ENCODE peak calls at places on chromosomes 12 and 14, in four cellular contexts. D is right cardiac atrium, Z is adrenal gland, P is small intestine. N is an unnamed sample.

GRCh38 chr12:32559434-32559833 is 119.7 kb upstream of the DNM1L start:
- DNase-seq in D (no peak), Z (no peak), P (no peak), N (no peak)

GRCh38 chr14:63632932-63633514 is 8.6 kb downstream of the WDR89 start:
- DNase-seq in D (no peak), Z (no peak), P (peak), N (no peak)

GRCh38 chr12:77572371-77572770 is 258.3 kb upstream of the NAV3 start:
- DNase-seq in D (peak), Z (no peak), P (no peak), N (no peak)

GRCh38 chr12:118853634-118854033 is 127.7 kb upstream of the SRRM4 start:
- DNase-seq in D (no peak), Z (no peak), P (no peak), N (no peak)

GRCh38 chr12:76921891-76922664 is 43.3 kb upstream of the CSRP2 start:
- DNase-seq in D (no peak), Z (no peak), P (no peak), N (no peak)

GRCh38 chr12:19988918-19989317 is 379.4 kb upstream of the PDE3A start:
- DNase-seq in D (no peak), Z (no peak), P (no peak), N (no peak)

GRCh38 chr12:132275110-132275531 is 54.3 kb downstream of the GALNT9 start:
- DNase-seq in D (peak), Z (no peak), P (peak), N (no peak)

GRCh38 chr14:66804141-66804540 is 296.2 kb downstream of the GPHN start:
- DNase-seq in D (no peak), Z (no peak), P (no peak), N (no peak)

GRCh38 chr12:10722905-10723866 is at the start of gene YBX3:
- DNase-seq in D (peak), Z (peak), P (peak), N (peak)

GRCh38 chr12:118164798-118165486 is 29.0 kb downstream of the PEBP1 start:
- DNase-seq in D (no peak), Z (peak), P (peak), N (no peak)

GRCh38 chr12:110670161-110670701 is 18.7 kb downstream of the HVCN1 start:
- DNase-seq in D (no peak), Z (no peak), P (no peak), N (no peak)

GRCh38 chr14:89408907-89409675 is 7.9 kb downstream of the FOXN3 start:
- DNase-seq in D (peak), Z (peak), P (no peak), N (no peak)

GRCh38 chr12:125064492-125064891 is 743 bp upstream of the AACS start:
- DNase-seq in D (no peak), Z (no peak), P (no peak), N (no peak)

GRCh38 chr14:91417134-91417982 is at the start of gene CCDC88C:
- DNase-seq in D (peak), Z (peak), P (peak), N (peak)

GRCh38 chr14:21049263-21049662 is 7.1 kb downstream of the RNASE7 start:
- DNase-seq in D (no peak), Z (no peak), P (no peak), N (no peak)

GRCh38 chr14:99538275-99538674 is 57.1 kb downstream of the CCNK start:
- DNase-seq in D (no peak), Z (peak), P (no peak), N (no peak)

GRCh38 chr12:39873065-39873464 is 232.8 kb downstream of the SLC2A13 start:
- DNase-seq in D (no peak), Z (no peak), P (no peak), N (no peak)

GRCh38 chr12:48681416-48681737 is 661 bp downstream of the KANSL2 start:
- DNase-seq in D (no peak), Z (no peak), P (no peak), N (no peak)

GRCh38 chr12:15520844-15521243 is 198.5 kb downstream of the PTPRO start:
- DNase-seq in D (no peak), Z (no peak), P (no peak), N (no peak)

GRCh38 chr12:3901116-3901515 is 27.9 kb upstream of the PARP11 start:
- DNase-seq in D (no peak), Z (no peak), P (no peak), N (no peak)

GRCh38 chr14:65832431-65833253 is 420.1 kb downstream of the FUT8 start:
- DNase-seq in D (no peak), Z (no peak), P (no peak), N (no peak)

GRCh38 chr14:35050652-35051051 is 4.6 kb downstream of the FAM177A1 start:
- DNase-seq in D (no peak), Z (peak), P (no peak), N (peak)

GRCh38 chr12:127284021-127284420 is 982.9 kb upstream of the TMEM132C start:
- DNase-seq in D (no peak), Z (no peak), P (no peak), N (no peak)

GRCh38 chr12:12791756-12792346 is 6.4 kb downstream of the APOLD1 start:
- DNase-seq in D (peak), Z (peak), P (no peak), N (no peak)

GRCh38 chr14:87131879-87132278 is 861.1 kb downstream of the GALC start:
- DNase-seq in D (no peak), Z (no peak), P (no peak), N (no peak)

GRCh38 chr12:42426733-42427132 is 100.8 kb downstream of the PPHLN1 start:
- DNase-seq in D (peak), Z (no peak), P (no peak), N (no peak)

GRCh38 chr12:89080797-89081470 is 271.4 kb downstream of the DUSP6 start:
- DNase-seq in D (no peak), Z (no peak), P (no peak), N (no peak)

GRCh38 chr14:28308727-28309126 is 457.9 kb upstream of the FOXG1 start:
- DNase-seq in D (no peak), Z (no peak), P (no peak), N (no peak)

GRCh38 chr14:92884410-92884809 is 38.5 kb upstream of the CHGA start:
- DNase-seq in D (no peak), Z (no peak), P (no peak), N (no peak)

GRCh38 chr14:92886337-92886736 is 36.6 kb upstream of the CHGA start:
- DNase-seq in D (no peak), Z (no peak), P (no peak), N (no peak)

GRCh38 chr14:92887157-92887556 is 35.8 kb upstream of the CHGA start:
- DNase-seq in D (no peak), Z (no peak), P (no peak), N (no peak)

GRCh38 chr14:92883066-92883465 is 39.9 kb upstream of the CHGA start:
- DNase-seq in D (no peak), Z (no peak), P (no peak), N (no peak)

GRCh38 chr14:92885279-92886061 is 37.5 kb upstream of the CHGA start:
- DNase-seq in D (no peak), Z (no peak), P (no peak), N (no peak)
- H3K4me3 ChIP-seq in D (no peak), Z (no peak), P (no peak), N (no peak)

GRCh38 chr14:93056840-93057585 is 58.7 kb downstream of the ITPK1 start:
- DNase-seq in D (peak), Z (peak), P (peak), N (no peak)
- H3K27ac ChIP-seq in D (peak), Z (no peak), P (peak), N (peak)

GRCh38 chr14:101840649-101841365 is 79.3 kb downstream of the PPP2R5C start:
- DNase-seq in D (no peak), Z (no peak), P (no peak), N (no peak)
- H3K4me3 ChIP-seq in D (no peak), Z (no peak), P (no peak), N (no peak)

DNA sequence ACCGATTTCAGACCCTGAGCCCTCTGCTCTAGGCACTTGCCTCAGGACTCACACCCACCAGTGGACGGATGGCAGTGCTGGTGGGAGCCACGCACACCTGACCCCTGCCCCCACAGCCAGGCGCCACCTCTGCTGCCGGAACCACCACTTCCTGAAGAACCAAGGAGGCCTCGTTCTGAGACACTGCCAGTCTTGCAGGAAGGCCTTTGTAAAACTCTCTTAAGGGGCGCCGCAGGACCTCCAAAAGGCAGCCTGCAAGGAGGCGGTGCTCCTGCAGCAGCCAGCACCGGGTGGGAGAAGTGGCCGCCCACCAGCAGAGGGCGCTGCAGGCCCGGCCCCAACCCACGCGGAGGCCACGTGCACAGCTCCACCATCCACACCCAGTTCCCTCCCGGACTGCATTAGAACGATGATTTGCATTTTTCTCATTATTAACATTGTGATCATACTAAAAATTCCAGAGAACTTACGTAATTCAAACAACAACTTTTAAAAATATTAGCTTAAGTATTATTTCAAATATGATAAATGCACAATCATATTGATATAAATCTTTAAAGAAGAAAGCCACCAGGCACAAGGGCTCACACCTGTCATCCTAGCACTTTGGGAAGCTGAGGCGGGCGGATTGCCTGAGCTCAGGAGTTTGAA is 12.8 kb downstream of the STX2 start:
- DNase-seq in D (peak), Z (peak), P (peak), N (peak)
- H3K27ac ChIP-seq in D (no peak), Z (no peak), P (no peak), N (no peak)